ENCODE peak calls at places on chromosomes 12 and 14, in four cellular contexts. U, I, N and Q are unnamed samples. For H3K4me1, the result is how much of the 10 kb centered on the place peaks cover.

GRCh38 chr14:95871531-95871930 is 5.1 kb upstream of the TUNAR start:
- DNase-seq in U (no peak), I (no peak), N (no peak), Q (no peak)

GRCh38 chr12:104637616-104638015 is 180.9 kb downstream of the CHST11 start:
- DNase-seq in U (no peak), I (no peak), N (no peak), Q (no peak)

GRCh38 chr14:99273724-99274345 is 1.8 kb upstream of the BCL11B start:
- DNase-seq in U (no peak), I (peak), N (no peak), Q (no peak)

GRCh38 chr12:33555128-33555527 is 115.5 kb upstream of the SYT10 start:
- DNase-seq in U (no peak), I (no peak), N (no peak), Q (no peak)

GRCh38 chr12:31749024-31749704 is 20.3 kb upstream of the AMN1 start:
- DNase-seq in U (no peak), I (peak), N (peak), Q (no peak)

GRCh38 chr12:70646850-70647249 is 9.6 kb upstream of the PTPRB start:
- DNase-seq in U (no peak), I (no peak), N (no peak), Q (no peak)

GRCh38 chr14:99095369-99095768 is 176.6 kb downstream of the BCL11B start:
- DNase-seq in U (no peak), I (no peak), N (no peak), Q (no peak)

GRCh38 chr14:93017898-93018297 is 94.9 kb downstream of the CHGA start:
- DNase-seq in U (no peak), I (no peak), N (no peak), Q (no peak)

GRCh38 chr14:41022932-41023331 is 583.7 kb upstream of the LRFN5 start:
- DNase-seq in U (no peak), I (no peak), N (no peak), Q (no peak)

GRCh38 chr14:21987937-21988336 is 314.3 kb upstream of the OR4E1 start:
- DNase-seq in U (no peak), I (no peak), N (no peak), Q (no peak)

GRCh38 chr12:116878567-116879508 is 2.4 kb downstream of the HRK start:
- DNase-seq in U (no peak), I (no peak), N (no peak), Q (no peak)

GRCh38 chr14:96626916-96627315 is 124.7 kb downstream of the PAPOLA start:
- DNase-seq in U (peak), I (no peak), N (peak), Q (peak)

GRCh38 chr14:47194051-47194450 is 481.4 kb downstream of the MDGA2 start:
- DNase-seq in U (no peak), I (no peak), N (no peak), Q (no peak)

GRCh38 chr12:101490286-101490920 is 15.3 kb downstream of the SPIC start:
- DNase-seq in U (no peak), I (peak), N (no peak), Q (peak)

GRCh38 chr14:88289996-88290395 is 33.1 kb downstream of the KCNK10 start:
- DNase-seq in U (no peak), I (no peak), N (no peak), Q (no peak)

GRCh38 chr14:75119056-75119455 is 7.8 kb downstream of the NEK9 start:
- DNase-seq in U (no peak), I (no peak), N (no peak), Q (no peak)

GRCh38 chr14:99129211-99129696 is 142.7 kb downstream of the BCL11B start:
- DNase-seq in U (no peak), I (no peak), N (no peak), Q (no peak)

GRCh38 chr12:125373375-125373774 is 308.1 kb downstream of the AACS start:
- DNase-seq in U (no peak), I (no peak), N (no peak), Q (no peak)

GRCh38 chr12:26017484-26018211 is 59.2 kb downstream of the RASSF8 start:
- DNase-seq in U (no peak), I (peak), N (no peak), Q (peak)

GRCh38 chr14:54893151-54893760 is 9.4 kb downstream of the GCH1 start:
- DNase-seq in U (no peak), I (no peak), N (no peak), Q (peak)

GRCh38 chr14:53391156-53391555 is 238.0 kb upstream of the DDHD1 start:
- DNase-seq in U (peak), I (no peak), N (peak), Q (no peak)

GRCh38 chr12:98516184-98516873 is 939 bp downstream of the TMPO start:
- DNase-seq in U (peak), I (peak), N (peak), Q (peak)

GRCh38 chr12:14450479-14450878 is 85.0 kb downstream of the ATF7IP start:
- DNase-seq in U (no peak), I (no peak), N (no peak), Q (no peak)

GRCh38 chr14:22766457-22767322 is at the start of gene OXA1L:
- DNase-seq in U (peak), I (peak), N (peak), Q (peak)

GRCh38 chr12:34400986-34401658 is 378.8 kb downstream of the ALG10 start:
- DNase-seq in U (peak), I (no peak), N (peak), Q (peak)

GRCh38 chr14:49975286-49975685 is 82.4 kb downstream of the ARF6 start:
- DNase-seq in U (no peak), I (no peak), N (no peak), Q (peak)

GRCh38 chr12:57193706-57194245 is 22.8 kb upstream of the NXPH4 start:
- DNase-seq in U (no peak), I (no peak), N (no peak), Q (no peak)

GRCh38 chr14:100118377-100119011 is 41.0 kb downstream of the DEGS2 start:
- DNase-seq in U (no peak), I (no peak), N (no peak), Q (no peak)

GRCh38 chr12:65195387-65196055 is 26.1 kb downstream of the LEMD3 start:
- DNase-seq in U (no peak), I (no peak), N (no peak), Q (no peak)

GRCh38 chr12:2341051-2341751 is 288.4 kb downstream of the CACNA1C start:
- DNase-seq in U (no peak), I (no peak), N (no peak), Q (no peak)

GRCh38 chr14:69763761-69764510 is 3.0 kb upstream of the SRSF5 start:
- DNase-seq in U (no peak), I (no peak), N (no peak), Q (no peak)

GRCh38 chr12:49518914-49519573 is 19.8 kb upstream of the KCNH3 start:
- DNase-seq in U (no peak), I (no peak), N (no peak), Q (no peak)

GRCh38 chr14:66610154-66610563 is 102.2 kb downstream of the GPHN start:
- DNase-seq in U (no peak), I (no peak), N (no peak), Q (no peak)

GRCh38 chr12:124917841-124918621 is 3.6 kb upstream of the UBC start:
- DNase-seq in U (no peak), I (peak), N (no peak), Q (no peak)

GRCh38 chr14:64812412-64812811 is 67.3 kb downstream of the SPTB start:
- DNase-seq in U (no peak), I (peak), N (no peak), Q (no peak)

GRCh38 chr12:59036973-59037807 is 116.9 kb upstream of the LRIG3 start:
- DNase-seq in U (no peak), I (no peak), N (no peak), Q (no peak)

GRCh38 chr12:114932806-114933205 is 248.8 kb upstream of the TBX3 start:
- DNase-seq in U (no peak), I (no peak), N (no peak), Q (no peak)

GRCh38 chr12:114933428-114934160 is 249.6 kb upstream of the TBX3 start:
- DNase-seq in U (peak), I (no peak), N (no peak), Q (no peak)

GRCh38 chr12:114938487-114939210 is 254.7 kb upstream of the TBX3 start:
- DNase-seq in U (no peak), I (no peak), N (no peak), Q (peak)

GRCh38 chr12:114936148-114937099 is 252.4 kb upstream of the TBX3 start:
- DNase-seq in U (no peak), I (peak), N (no peak), Q (no peak)

DNA sequence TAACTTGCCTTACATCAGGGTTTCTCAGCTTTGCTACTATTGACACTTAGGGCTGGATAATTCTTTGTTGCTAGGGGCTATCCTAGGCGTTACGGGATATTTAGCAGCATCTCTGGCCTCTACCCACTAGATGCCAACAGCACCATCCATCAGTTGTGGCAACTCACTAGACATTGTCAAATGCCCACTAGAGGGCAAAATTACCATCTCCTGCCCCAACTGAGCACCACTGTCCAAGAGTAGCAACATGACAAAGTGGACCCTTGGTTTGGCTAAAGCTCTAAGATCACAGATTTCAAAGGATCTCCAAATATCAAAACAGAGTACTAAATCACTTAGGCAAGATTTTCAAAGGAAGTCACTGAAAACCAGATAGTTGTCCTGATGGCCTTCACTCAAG is 251.7 kb upstream of the TBX3 start:
- DNase-seq in U (no peak), I (no peak), N (no peak), Q (no peak)
- H3K4me1 ChIP-seq in U (under half), I (under half), N (under half), Q (under half)

DNA sequence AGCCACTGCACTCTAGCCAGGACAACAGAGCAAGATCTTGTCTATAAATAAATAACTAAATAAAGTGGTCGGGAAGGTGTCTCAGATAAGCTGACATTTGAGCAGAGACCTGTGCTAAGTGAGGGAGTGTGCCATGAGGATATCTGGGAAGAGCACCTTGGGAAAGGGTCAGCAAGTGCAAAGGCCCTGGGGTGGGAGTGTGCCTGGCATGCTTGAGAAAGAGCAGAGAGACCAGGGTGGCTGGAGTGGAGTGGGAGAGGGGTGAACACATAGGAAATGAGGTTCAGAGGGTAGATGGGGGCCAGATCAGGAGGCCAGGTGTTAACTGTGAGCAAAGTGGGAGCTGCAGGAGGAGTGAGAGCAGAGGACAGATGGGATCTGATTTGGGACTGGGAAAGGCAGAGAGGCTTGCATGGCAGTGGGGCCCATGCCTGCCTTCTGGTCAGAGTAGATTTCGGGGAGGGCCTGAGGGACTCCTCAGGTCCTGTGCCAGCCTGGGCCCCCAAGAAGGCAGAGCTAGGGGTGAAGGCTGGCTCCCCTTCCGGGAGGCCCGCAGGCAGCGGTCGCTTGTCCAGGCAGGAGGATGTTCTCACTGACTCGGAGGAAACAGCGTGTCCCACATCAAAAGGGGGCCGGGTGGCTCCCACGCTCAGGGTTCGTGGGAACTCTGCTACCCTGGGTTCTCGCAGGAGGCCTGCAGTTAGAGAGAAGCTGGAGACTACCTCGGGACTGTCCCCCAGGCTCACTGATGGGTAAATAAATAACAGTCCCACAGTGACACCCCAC is 32.6 kb downstream of the DTX1 start:
- DNase-seq in U (no peak), I (no peak), N (no peak), Q (no peak)
- H3K27ac ChIP-seq in U (no peak), I (no peak), N (no peak), Q (no peak)

GRCh38 chr14:90554341-90554740 is 157.5 kb downstream of the CALM1 start:
- DNase-seq in U (no peak), I (peak), N (no peak), Q (no peak)

GRCh38 chr14:90555126-90556049 is 158.6 kb downstream of the CALM1 start:
- DNase-seq in U (no peak), I (no peak), N (no peak), Q (no peak)

GRCh38 chr14:90553298-90553920 is 156.6 kb downstream of the CALM1 start:
- DNase-seq in U (no peak), I (no peak), N (no peak), Q (no peak)

GRCh38 chr14:90552465-90553297 is 155.9 kb downstream of the CALM1 start:
- DNase-seq in U (no peak), I (no peak), N (no peak), Q (no peak)

GRCh38 chr14:90553921-90554336 is 157.1 kb downstream of the CALM1 start:
- DNase-seq in U (no peak), I (peak), N (no peak), Q (no peak)
- H3K4me3 ChIP-seq in U (no peak), I (no peak), N (no peak), Q (no peak)

GRCh38 chr12:95953000-95953399 is 9.9 kb downstream of the AMDHD1 start:
- DNase-seq in U (no peak), I (no peak), N (no peak), Q (no peak)
- H3K4me1 ChIP-seq in U (under half), I (under half), N (under half), Q (under half)

GRCh38 chr12:43338848-43339526 is 213.0 kb downstream of the ADAMTS20 start:
- DNase-seq in U (no peak), I (no peak), N (no peak), Q (no peak)

GRCh38 chr12:43333650-43334043 is 218.4 kb downstream of the ADAMTS20 start:
- DNase-seq in U (no peak), I (no peak), N (no peak), Q (no peak)

GRCh38 chr12:43332977-43333649 is 218.9 kb downstream of the ADAMTS20 start:
- DNase-seq in U (no peak), I (no peak), N (no peak), Q (no peak)

GRCh38 chr12:43337571-43338497 is 214.2 kb downstream of the ADAMTS20 start:
- DNase-seq in U (no peak), I (no peak), N (no peak), Q (no peak)

GRCh38 chr12:43336962-43337555 is 214.9 kb downstream of the ADAMTS20 start:
- DNase-seq in U (no peak), I (no peak), N (no peak), Q (no peak)
- H3K27ac ChIP-seq in U (no peak), I (no peak), N (no peak), Q (no peak)

GRCh38 chr12:92146865-92147264 is 1.2 kb upstream of the BTG1 start:
- DNase-seq in U (no peak), I (no peak), N (no peak), Q (no peak)
- H3K4me3 ChIP-seq in U (peak), I (no peak), N (peak), Q (peak)

GRCh38 chr12:51963477-51963876 is 12.0 kb downstream of the ACVR1B start:
- DNase-seq in U (no peak), I (no peak), N (no peak), Q (no peak)
- H3K4me1 ChIP-seq in U (under half), I (under half), N (under half), Q (under half)

DNA sequence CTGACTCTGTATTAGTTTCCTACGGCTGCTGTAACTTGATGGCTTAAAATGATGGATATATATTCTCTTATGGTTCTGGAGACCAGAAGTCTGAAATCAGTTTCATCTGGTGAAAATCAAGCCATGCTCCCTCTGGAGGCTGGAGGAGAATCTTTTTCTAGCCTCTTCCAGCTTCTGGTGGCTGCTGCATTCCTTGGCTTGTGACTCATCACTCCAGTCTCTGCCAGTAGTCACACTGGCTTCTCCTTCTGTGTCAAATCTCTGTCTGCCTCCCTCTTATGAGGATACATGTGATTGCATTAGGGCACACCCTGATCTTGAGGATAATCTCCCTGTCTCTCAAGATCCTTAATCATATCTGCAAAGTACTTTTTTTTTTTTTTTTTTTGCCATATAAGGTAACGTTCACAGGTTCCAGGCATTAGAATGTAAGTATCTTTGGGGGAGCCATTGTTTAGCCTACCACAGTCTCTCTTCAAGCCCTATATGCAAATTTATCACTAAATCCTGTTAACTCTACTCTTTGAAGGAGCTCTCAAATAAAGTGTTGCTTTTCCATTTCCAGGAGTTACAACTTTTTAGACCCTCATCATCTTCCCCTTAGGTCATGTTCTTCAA is 17.8 kb downstream of the DNAL1 start:
- DNase-seq in U (no peak), I (peak), N (peak), Q (no peak)
- H3K27ac ChIP-seq in U (no peak), I (no peak), N (no peak), Q (no peak)

DNA sequence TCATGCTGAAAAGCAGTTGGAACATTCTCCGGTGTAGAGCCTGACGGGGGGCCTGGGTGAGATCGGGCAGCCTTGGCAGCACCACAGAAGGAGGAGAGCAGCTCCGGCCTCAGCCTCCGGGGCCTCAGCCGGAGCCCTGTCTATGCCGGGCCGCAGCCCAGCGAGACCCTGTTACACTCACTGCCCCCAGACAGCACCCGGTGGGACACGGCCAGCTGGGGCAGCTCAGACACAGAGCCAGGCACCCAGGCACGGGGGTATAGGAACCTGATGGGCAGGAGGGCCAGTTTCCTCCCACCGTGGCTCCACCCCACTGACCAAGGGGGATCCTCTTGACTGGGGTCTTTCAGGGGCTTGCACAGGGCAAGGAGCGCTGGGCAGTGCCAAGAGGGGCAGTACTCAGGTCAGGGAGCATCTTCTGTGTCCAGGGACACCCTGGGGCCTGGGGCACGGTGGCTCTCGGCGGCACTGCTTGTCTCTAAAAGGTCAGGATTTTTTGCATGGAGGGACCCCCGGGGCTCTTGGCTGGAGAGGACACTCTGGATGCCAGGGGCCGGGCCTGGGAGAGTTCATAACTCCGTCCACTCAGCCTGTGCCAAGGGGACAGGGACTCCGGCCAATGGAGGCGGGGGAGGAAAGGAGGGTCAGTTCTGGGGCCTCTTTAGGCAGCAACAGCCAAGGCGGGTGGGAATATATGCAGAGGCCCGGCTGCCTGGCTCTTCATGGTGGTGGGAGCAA is 9.4 kb downstream of the INF2 start:
- DNase-seq in U (peak), I (peak), N (peak), Q (peak)
- H3K4me3 ChIP-seq in U (no peak), I (no peak), N (no peak), Q (no peak)

DNA sequence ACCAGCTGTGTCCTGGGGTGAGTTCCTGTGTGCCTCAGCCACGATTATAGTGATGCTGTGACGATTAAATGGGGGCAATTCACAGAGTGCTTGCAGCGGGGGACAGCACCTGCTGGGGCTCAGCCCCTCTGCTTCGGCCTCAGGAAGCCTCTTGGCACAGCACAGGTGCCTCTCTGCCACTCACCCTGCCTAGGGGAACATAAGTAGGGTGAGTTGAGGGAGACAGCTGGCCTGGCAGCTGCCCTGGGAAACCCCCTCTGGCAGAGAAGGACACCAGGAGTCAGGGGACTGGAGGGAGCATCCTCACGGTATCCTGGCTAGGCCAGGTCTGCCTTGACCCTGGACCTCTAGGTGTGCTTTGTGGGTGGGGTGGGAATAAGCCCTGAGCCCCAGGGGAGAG is 9.4 kb downstream of the KRT80 start:
- DNase-seq in U (no peak), I (no peak), N (no peak), Q (no peak)
- H3K4me1 ChIP-seq in U (under half), I (under half), N (under half), Q (under half)